ENCODE peak calls at places on chromosome 18, in four cellular contexts. F is NCI-H1092 treated with DMSO at 0.1 percent for 48 hours; H is psoas muscle; E is stimulated activated CD8-positive, alpha-beta memory T cell treated with anti-CD3 and anti-CD28 coated beads, Interleukin-15, amount 100 ng/mL, for 24 hours. U is an unnamed sample.

GRCh38 chr18:60892855-60893254 is 440.4 kb upstream of the CDH20 start:
- DNase-seq in F (no peak), H (no peak), E (no peak), U (peak; percentile 94)

GRCh38 chr18:50410894-50411293 is 36.0 kb downstream of the SKA1 start:
- DNase-seq in F (no peak), H (no peak), E (no peak), U (peak; percentile 78)

GRCh38 chr18:44541159-44541558 is 139.5 kb upstream of the SETBP1 start:
- DNase-seq in F (no peak), H (no peak), E (no peak), U (peak; percentile 41)

GRCh38 chr18:35703043-35703688 is 121.6 kb downstream of the GALNT1 start:
- DNase-seq in F (no peak), H (no peak), E (no peak), U (no peak)

GRCh38 chr18:58727776-58728500 is 56.7 kb downstream of the MALT1 start:
- DNase-seq in F (no peak), H (no peak), E (no peak), U (no peak)

GRCh38 chr18:12420831-12421421 is 13.2 kb downstream of the PRELID3A start:
- DNase-seq in F (peak; percentile 75), H (no peak), E (no peak), U (no peak)

GRCh38 chr18:77210249-77210648 is 39.4 kb upstream of the GALR1 start:
- DNase-seq in F (no peak), H (no peak), E (no peak), U (no peak)

GRCh38 chr18:50158866-50159653 is 35.9 kb downstream of the MYO5B start:
- DNase-seq in F (no peak), H (no peak), E (no peak), U (peak; percentile 81)

GRCh38 chr18:13514558-13514957 is 211.8 kb downstream of the FAM210A start:
- DNase-seq in F (no peak), H (no peak), E (no peak), U (no peak)

GRCh38 chr18:10519366-10519765 is 6.5 kb upstream of the NAPG start:
- DNase-seq in F (no peak), H (no peak), E (no peak), U (no peak)

GRCh38 chr18:58097127-58097906 is 53.3 kb downstream of the NEDD4L start:
- DNase-seq in F (peak; percentile 46), H (no peak), E (no peak), U (no peak)

GRCh38 chr18:36187138-36187825 is at the start of gene MOCOS:
- DNase-seq in F (peak; percentile 3), H (peak; percentile 80), E (no peak), U (peak; percentile 41)

GRCh38 chr18:50917021-50917420 is 38.1 kb downstream of the ME2 start:
- DNase-seq in F (no peak), H (no peak), E (no peak), U (no peak)

GRCh38 chr18:6441201-6441600 is 26.5 kb upstream of the L3MBTL4 start:
- DNase-seq in F (no peak), H (no peak), E (no peak), U (no peak)

GRCh38 chr18:10041180-10041579 is 127.4 kb downstream of the VAPA start:
- DNase-seq in F (no peak), H (peak; percentile 65), E (no peak), U (no peak)

GRCh38 chr18:36274296-36274695 is 23.2 kb upstream of the FHOD3 start:
- DNase-seq in F (no peak), H (no peak), E (no peak), U (no peak)

GRCh38 chr18:11885278-11885991 is 22.7 kb downstream of the MPPE1 start:
- DNase-seq in F (no peak), H (no peak), E (no peak), U (no peak)

GRCh38 chr18:35289293-35290069 is 548 bp downstream of the ZSCAN30 start:
- DNase-seq in F (no peak), H (no peak), E (no peak), U (peak; percentile 19)

GRCh38 chr18:36578871-36579270 is 249.9 kb downstream of the TPGS2 start:
- DNase-seq in F (no peak), H (no peak), E (no peak), U (no peak)

GRCh38 chr18:6752200-6752873 is 22.8 kb downstream of the ARHGAP28 start:
- DNase-seq in F (no peak), H (no peak), E (no peak), U (no peak)

GRCh38 chr18:5653802-5654201 is 110.0 kb upstream of the EPB41L3 start:
- DNase-seq in F (no peak), H (no peak), E (no peak), U (no peak)

GRCh38 chr18:49161627-49162026 is 210.9 kb upstream of the SMAD7 start:
- DNase-seq in F (no peak), H (no peak), E (no peak), U (no peak)

GRCh38 chr18:58362027-58362575 is 266.8 kb downstream of the ALPK2 start:
- DNase-seq in F (no peak), H (peak; percentile 48), E (no peak), U (peak; percentile 90)

GRCh38 chr18:58881469-58881868 is 16.8 kb downstream of the ZNF532 start:
- DNase-seq in F (no peak), H (no peak), E (no peak), U (no peak)

GRCh38 chr18:3015851-3016250 is 2.9 kb upstream of the LPIN2 start:
- DNase-seq in F (no peak), H (no peak), E (no peak), U (no peak)

GRCh38 chr18:12048010-12048826 is 45.4 kb upstream of the ANKRD62 start:
- DNase-seq in F (no peak), H (no peak), E (no peak), U (no peak)

GRCh38 chr18:46466236-46467160 is 190.5 kb downstream of the LOXHD1 start:
- DNase-seq in F (no peak), H (no peak), E (no peak), U (no peak)

GRCh38 chr18:57889841-57890240 is 86.7 kb upstream of the ATP8B1 start:
- DNase-seq in F (no peak), H (no peak), E (no peak), U (no peak)

GRCh38 chr18:69840445-69840844 is 107.2 kb downstream of the CD226 start:
- DNase-seq in F (no peak), H (no peak), E (no peak), U (no peak)

GRCh38 chr18:3799515-3799914 is 349.5 kb downstream of the TGIF1 start:
- DNase-seq in F (peak; percentile 14), H (no peak), E (no peak), U (no peak)

GRCh38 chr18:23927821-23928746 is 86.5 kb upstream of the TTC39C start:
- DNase-seq in F (no peak), H (no peak), E (no peak), U (no peak)

GRCh38 chr18:59140287-59140885 is 702 bp downstream of the SEC11C start:
- DNase-seq in F (peak; percentile 65), H (no peak), E (no peak), U (peak; percentile 38)

GRCh38 chr18:12621737-12622306 is 36.1 kb downstream of the SPIRE1 start:
- DNase-seq in F (no peak), H (no peak), E (no peak), U (peak; percentile 68)